ENCODE peak calls at places on chromosomes 11 and 22, in seven cellular contexts. X is GM20000, L is neural progenitor cell, T is Calu3, W is heart left ventricle, A is nephron progenitor cell, O is testis. C is an unnamed sample.
A peak's percentile ranks its signal among the peaks of the same experiment; 100 is the strongest.

GRCh38 chr11:127610787-127611186 is 610.2 kb upstream of the KIRREL3 start:
- DNase-seq in X (no peak), L (no peak), T (no peak), W (no peak), A (no peak), O (no peak), C (no peak)

GRCh38 chr11:95231881-95232605 is 1.0 kb upstream of the SESN3 start:
- DNase-seq in X (peak; percentile 45), L (peak; percentile 87), T (peak; percentile 47), W (peak; percentile 76), A (peak; percentile 71), O (peak; percentile 86), C (peak; percentile 83)

GRCh38 chr11:16984229-16984628 is 30.0 kb downstream of the PLEKHA7 start:
- DNase-seq in X (no peak), L (no peak), T (no peak), W (no peak), A (no peak), O (no peak), C (no peak)

GRCh38 chr22:26399288-26399687 is 29.8 kb upstream of the ASPHD2 start:
- DNase-seq in X (no peak), L (no peak), T (no peak), W (no peak), A (no peak), O (no peak), C (no peak)

GRCh38 chr11:62552465-62552782 is 5.8 kb upstream of the AHNAK start:
- DNase-seq in X (no peak), L (peak; percentile 53), T (peak; percentile 39), W (no peak), A (no peak), O (no peak), C (no peak)

GRCh38 chr11:45930031-45930794 is 7.8 kb downstream of the LARGE2 start:
- DNase-seq in X (peak; percentile 90), L (no peak), T (no peak), W (peak; percentile 73), A (no peak), O (no peak), C (peak; percentile 52)

GRCh38 chr11:125901872-125902271 is 1.1 kb downstream of the PUS3 start:
- DNase-seq in X (no peak), L (no peak), T (no peak), W (no peak), A (no peak), O (no peak), C (no peak)

GRCh38 chr11:79663012-79663411 is 222.2 kb upstream of the TENM4 start:
- DNase-seq in X (no peak), L (peak; percentile 37), T (no peak), W (no peak), A (no peak), O (no peak), C (no peak)

GRCh38 chr11:119780264-119780953 is 51.4 kb upstream of the NECTIN1 start:
- DNase-seq in X (no peak), L (no peak), T (no peak), W (no peak), A (no peak), O (peak; percentile 46), C (no peak)

GRCh38 chr11:26158251-26158650 is 173.7 kb upstream of the ANO3 start:
- DNase-seq in X (no peak), L (no peak), T (no peak), W (no peak), A (no peak), O (no peak), C (no peak)

GRCh38 chr11:112877561-112877960 is 83.7 kb upstream of the NCAM1 start:
- DNase-seq in X (no peak), L (peak; percentile 37), T (no peak), W (no peak), A (peak; percentile 30), O (no peak), C (no peak)

GRCh38 chr11:61129608-61130523 is 27.6 kb downstream of the CD5 start:
- DNase-seq in X (peak; percentile 97), L (peak; percentile 94), T (peak; percentile 95), W (peak; percentile 92), A (peak; percentile 94), O (peak; percentile 92), C (peak; percentile 95)

DNA sequence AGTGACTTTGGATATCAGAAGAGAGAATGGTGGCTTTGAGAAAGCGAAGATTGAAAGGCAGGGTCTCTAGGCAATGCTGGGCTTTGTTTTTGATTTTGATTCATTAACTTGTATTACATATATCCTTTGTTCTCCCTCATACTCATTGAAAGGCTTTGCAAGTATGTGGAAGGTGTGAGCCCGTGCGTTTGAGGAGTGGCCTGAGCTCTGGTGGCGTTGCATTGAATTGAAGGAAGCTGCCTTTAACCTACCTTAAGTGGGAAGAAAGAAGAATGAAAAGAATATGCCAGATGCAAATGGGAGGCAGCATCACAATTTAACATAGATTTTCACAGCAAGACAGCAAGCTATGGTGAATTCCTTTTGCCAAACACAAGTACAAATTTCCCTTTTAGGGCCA is 6.7 kb downstream of the MMP7 start:
- DNase-seq in X (no peak), L (no peak), T (no peak), W (no peak), A (no peak), O (no peak), C (no peak)
- TF ChIP-seq CTCF in X (no peak), L (no peak), T (no peak), W (no peak), A (no peak), O (no peak), C (no peak)

GRCh38 chr11:70523384-70524095 is 125.2 kb downstream of the CTTN start:
- DNase-seq in X (no peak), L (no peak), T (no peak), W (peak; percentile 35), A (no peak), O (no peak), C (no peak)

GRCh38 chr11:70525466-70525865 is 127.1 kb downstream of the CTTN start:
- DNase-seq in X (no peak), L (no peak), T (no peak), W (peak; percentile 19), A (no peak), O (no peak), C (no peak)

GRCh38 chr11:70525006-70525405 is 126.7 kb downstream of the CTTN start:
- DNase-seq in X (no peak), L (no peak), T (no peak), W (peak; percentile 37), A (no peak), O (no peak), C (no peak)

GRCh38 chr11:70522613-70523311 is 124.4 kb downstream of the CTTN start:
- DNase-seq in X (no peak), L (peak; percentile 62), T (no peak), W (peak; percentile 34), A (no peak), O (no peak), C (no peak)

GRCh38 chr11:70524096-70524922 is 126.0 kb downstream of the CTTN start:
- DNase-seq in X (no peak), L (no peak), T (no peak), W (peak; percentile 12), A (no peak), O (no peak), C (no peak)
- TF ChIP-seq CTCF in X (no peak), L (no peak), T (no peak), W (no peak), A (no peak), O (no peak), C (no peak)

GRCh38 chr11:111299111-111300026 is 1.0 kb downstream of the POU2AF3 start:
- DNase-seq in X (peak; percentile 80), L (peak; percentile 75), T (peak; percentile 76), W (peak; percentile 73), A (peak; percentile 78), O (peak; percentile 84), C (peak; percentile 24)
- TF ChIP-seq CTCF in X (peak; percentile 40), L (peak; percentile 62), T (peak; percentile 54), W (peak; percentile 30), A (peak; percentile 59), O (peak; percentile 56), C (peak; percentile 11)

GRCh38 chr11:108819957-108820356 is 155.1 kb downstream of the DDX10 start:
- DNase-seq in X (no peak), L (no peak), T (no peak), W (no peak), A (no peak), O (no peak), C (no peak)

GRCh38 chr11:108824601-108825000 is 159.7 kb downstream of the DDX10 start:
- DNase-seq in X (no peak), L (no peak), T (no peak), W (no peak), A (no peak), O (no peak), C (no peak)

GRCh38 chr11:108826136-108826535 is 161.3 kb downstream of the DDX10 start:
- DNase-seq in X (no peak), L (no peak), T (no peak), W (no peak), A (no peak), O (no peak), C (no peak)

DNA sequence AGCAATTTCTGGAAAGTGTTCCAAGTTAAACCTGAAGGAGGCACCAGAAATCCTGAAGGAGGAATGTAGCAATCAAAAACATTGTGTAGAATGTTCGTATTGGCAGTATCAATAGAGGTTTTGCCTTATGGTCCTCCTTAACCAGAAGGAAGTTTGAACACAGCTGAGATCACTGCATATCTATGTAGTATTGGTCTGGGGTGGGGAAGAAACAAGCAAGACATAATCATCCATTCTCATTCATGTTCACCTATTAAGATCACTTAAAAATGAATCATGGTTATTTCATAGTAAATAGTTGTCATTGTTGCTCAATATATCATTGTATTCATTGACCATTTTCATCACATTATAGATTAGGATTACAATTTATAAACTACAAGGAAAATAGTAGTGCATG is 160.5 kb downstream of the DDX10 start:
- DNase-seq in X (no peak), L (no peak), T (no peak), W (no peak), A (no peak), O (no peak), C (no peak)
- TF ChIP-seq CTCF in X (no peak), L (no peak), T (no peak), W (no peak), A (no peak), O (no peak), C (no peak)

DNA sequence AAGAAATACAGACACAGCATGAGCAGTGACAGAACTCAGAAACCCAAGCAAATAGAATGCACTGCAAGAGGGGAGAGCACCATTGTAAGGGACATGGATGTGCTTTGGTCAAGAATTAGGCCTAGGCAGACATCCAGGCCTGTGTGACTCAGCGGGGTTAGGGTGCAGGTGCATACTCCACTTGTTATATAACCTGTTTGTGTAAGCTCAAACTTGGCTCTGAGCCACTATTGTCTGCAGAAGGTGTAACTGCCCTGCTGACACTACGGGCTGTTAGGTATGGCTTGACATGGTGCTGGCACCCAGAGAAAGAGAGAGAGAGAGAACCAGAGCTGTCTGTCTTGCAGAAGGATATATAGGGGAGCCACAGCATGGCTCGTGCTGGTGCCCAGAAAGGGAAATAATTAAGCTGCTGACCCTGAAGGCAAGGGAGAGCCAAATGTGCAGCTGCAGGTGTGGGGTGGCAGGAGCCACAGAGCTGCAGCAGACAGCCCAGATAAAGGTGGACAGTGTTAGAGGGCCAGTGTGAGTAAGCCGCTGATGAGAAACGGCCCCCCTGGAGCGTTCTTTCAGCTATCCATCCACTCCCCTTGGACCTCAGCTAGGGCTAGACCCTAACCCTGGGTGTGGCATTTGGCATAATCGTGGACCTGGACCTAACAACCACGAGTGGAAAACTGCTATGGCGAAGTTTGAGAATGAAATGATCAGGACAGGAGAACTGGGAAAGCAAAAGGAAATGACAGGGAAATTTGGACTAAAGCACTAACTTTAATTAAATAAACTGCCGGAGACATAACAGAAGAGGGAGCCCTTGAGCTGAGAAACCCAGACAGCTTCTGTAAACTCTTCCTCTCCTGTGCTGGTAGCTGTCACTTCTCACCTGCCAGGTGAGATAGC is 253.0 kb upstream of the CCDC179 start:
- DNase-seq in X (peak; percentile 34), L (peak; percentile 59), T (peak; percentile 73), W (peak; percentile 29), A (peak; percentile 21), O (peak; percentile 34), C (peak; percentile 26)
- TF ChIP-seq CTCF in X (peak; percentile 41), L (peak; percentile 78), T (peak; percentile 20), W (no peak), A (peak; percentile 64), O (no peak), C (peak; percentile 61)

GRCh38 chr11:11028017-11028692 is 170.3 kb upstream of the ZBED5 start:
- DNase-seq in X (peak; percentile 61), L (peak; percentile 76), T (peak; percentile 87), W (peak; percentile 79), A (peak; percentile 69), O (peak; percentile 82), C (peak; percentile 85)
- TF ChIP-seq CTCF in X (peak; percentile 69), L (peak; percentile 77), T (peak; percentile 66), W (peak; percentile 69), A (peak; percentile 56), O (peak; percentile 61), C (peak; percentile 89)